ENCODE peak calls at places on chromosomes 16 and 17, in seven cellular contexts. F is psoas muscle, T is lower lobe of right lung, M is lung, L is A549, U is stomach, X is esophagus muscularis mucosa. B is an unnamed sample.
A peak's percentile ranks its signal among the peaks of the same experiment; 100 is the strongest.

GRCh38 chr16:10749680-10750035 is 6.0 kb downstream of the NUBP1 start:
- DNase-seq in U (no peak), F (no peak), L (no peak), M (no peak), T (no peak), X (no peak), B (no peak)

GRCh38 chr17:61904094-61904710 is 23.6 kb downstream of the INTS2 start:
- DNase-seq in T (no peak), F (no peak), X (no peak), U (no peak), M (no peak), L (no peak), B (no peak)

GRCh38 chr17:73705594-73705993 is 61.3 kb upstream of the SDK2 start:
- DNase-seq in T (no peak), L (peak; percentile 28), U (no peak), F (peak; percentile 20), X (no peak), M (peak; percentile 33), B (no peak)

GRCh38 chr17:15966183-15966878 is 21.4 kb downstream of the ADORA2B start:
- DNase-seq in U (peak; percentile 72), T (peak; percentile 89), F (no peak), M (peak; percentile 80), X (no peak), L (no peak), B (no peak)

GRCh38 chr17:2594657-2595085 is 1.2 kb downstream of the PAFAH1B1 start:
- DNase-seq in M (no peak), U (no peak), L (no peak), F (no peak), T (no peak), X (no peak), B (no peak)

GRCh38 chr16:69926241-69926640 is 24.9 kb upstream of the CLEC18A start:
- DNase-seq in X (no peak), F (no peak), T (no peak), M (no peak), L (no peak), U (no peak), B (no peak)

GRCh38 chr16:11585460-11586374 is 1.0 kb downstream of the LITAF start:
- DNase-seq in F (no peak), X (no peak), L (no peak), U (peak; percentile 42), T (peak; percentile 56), M (no peak), B (peak; percentile 64)

GRCh38 chr16:66109677-66110076 is 256.8 kb upstream of the CDH5 start:
- DNase-seq in F (no peak), X (no peak), U (no peak), L (no peak), T (no peak), M (no peak), B (no peak)

GRCh38 chr17:7982666-7983065 is 19.7 kb upstream of the GUCY2D start:
- DNase-seq in L (no peak), T (no peak), U (no peak), M (no peak), X (no peak), F (no peak), B (peak; percentile 3)

GRCh38 chr16:9824191-9824590 is 358.0 kb downstream of the GRIN2A start:
- DNase-seq in T (no peak), L (no peak), X (peak; percentile 90), M (no peak), U (no peak), F (no peak), B (no peak)

GRCh38 chr17:29347831-29348281 is 42.3 kb upstream of the TAOK1 start:
- DNase-seq in L (no peak), T (no peak), X (no peak), F (no peak), U (no peak), M (no peak), B (no peak)

GRCh38 chr16:12675852-12676251 is 127.8 kb downstream of the CPPED1 start:
- DNase-seq in T (no peak), F (no peak), X (no peak), U (no peak), M (no peak), L (peak; percentile 18), B (no peak)

GRCh38 chr17:79919164-79919585 is 79.9 kb upstream of the CBX4 start:
- DNase-seq in T (peak; percentile 95), L (peak; percentile 81), U (peak; percentile 99), X (no peak), M (peak; percentile 93), F (peak; percentile 88), B (peak; percentile 98)

GRCh38 chr17:58487589-58488427 is at the start of gene HSF5:
- DNase-seq in U (peak; percentile 36), F (peak; percentile 28), M (no peak), T (peak; percentile 72), X (peak; percentile 74), L (no peak), B (peak; percentile 38)

GRCh38 chr16:83615553-83615952 is 192.2 kb upstream of the HSBP1 start:
- DNase-seq in U (no peak), T (no peak), M (no peak), F (no peak), L (no peak), X (peak; percentile 7), B (no peak)

GRCh38 chr17:18033442-18034099 is 5.4 kb downstream of the ATPAF2 start:
- DNase-seq in T (no peak), X (no peak), F (no peak), U (peak; percentile 53), M (peak; percentile 62), L (peak; percentile 86), B (no peak)

GRCh38 chr17:83055911-83056582 is 23.4 kb upstream of the METRNL start:
- DNase-seq in U (peak; percentile 21), F (no peak), M (no peak), L (peak; percentile 41), X (no peak), T (no peak), B (peak; percentile 40)

GRCh38 chr17:70084476-70084875 is 9.5 kb downstream of the KCNJ16 start:
- DNase-seq in F (no peak), T (no peak), L (no peak), X (no peak), U (no peak), M (no peak), B (no peak)

GRCh38 chr16:51549836-51550235 is 398.8 kb upstream of the SALL1 start:
- DNase-seq in F (no peak), L (no peak), U (no peak), X (peak; percentile 17), T (no peak), M (no peak), B (no peak)

GRCh38 chr17:77404812-77405581 is 264.2 kb downstream of the SEC14L1 start:
- DNase-seq in M (peak; percentile 64), U (peak; percentile 56), F (no peak), X (no peak), T (peak; percentile 76), L (no peak), B (peak; percentile 63)

GRCh38 chr17:66331038-66331816 is 28.8 kb downstream of the PRKCA start:
- DNase-seq in F (no peak), U (no peak), M (no peak), X (no peak), L (no peak), T (no peak), B (no peak)

GRCh38 chr17:63189930-63190329 is 223.9 kb downstream of the TANC2 start:
- DNase-seq in X (no peak), U (no peak), F (no peak), T (no peak), M (no peak), L (no peak), B (no peak)

GRCh38 chr16:10312023-10312422 is 73.8 kb upstream of the ATF7IP2 start:
- DNase-seq in F (no peak), X (no peak), T (no peak), M (no peak), U (peak; percentile 11), L (no peak), B (no peak)

GRCh38 chr17:32518856-32519768 is 32.3 kb downstream of the CDK5R1 start:
- DNase-seq in L (no peak), X (no peak), T (peak; percentile 56), U (peak; percentile 63), F (peak; percentile 34), M (no peak), B (peak; percentile 48)

GRCh38 chr17:72462814-72463213 is 342.0 kb downstream of the SOX9 start:
- DNase-seq in X (no peak), F (no peak), M (no peak), L (no peak), T (no peak), U (no peak), B (no peak)
- TF ChIP-seq CTCF in X (no peak), F (no peak), M (no peak), L (no peak), T (no peak), U (no peak), B (no peak)

GRCh38 chr16:81752876-81753227 is 26.2 kb upstream of the PLCG2 start:
- DNase-seq in M (no peak), T (no peak), U (no peak), F (no peak), L (no peak), X (no peak), B (no peak)
- H3K27ac ChIP-seq in M (no peak overlapping the region), T (peak overlapping the region; percentile 83), U (peak overlapping the region; percentile 81), F (no peak overlapping the region), L (no peak overlapping the region), X (no peak overlapping the region), B (no peak overlapping the region)

GRCh38 chr17:39688945-39689344 is 1.1 kb upstream of the PGAP3 start:
- DNase-seq in F (no peak), T (no peak), U (no peak), L (no peak), M (no peak), X (no peak), B (peak; percentile 36)
- H3K4me3 ChIP-seq in F (peak overlapping the region; percentile 90), T (peak overlapping the region; percentile 71), U (no peak overlapping the region), L (peak overlapping the region; percentile 61), M (no peak overlapping the region), X (no peak overlapping the region), B (no peak overlapping the region)

DNA sequence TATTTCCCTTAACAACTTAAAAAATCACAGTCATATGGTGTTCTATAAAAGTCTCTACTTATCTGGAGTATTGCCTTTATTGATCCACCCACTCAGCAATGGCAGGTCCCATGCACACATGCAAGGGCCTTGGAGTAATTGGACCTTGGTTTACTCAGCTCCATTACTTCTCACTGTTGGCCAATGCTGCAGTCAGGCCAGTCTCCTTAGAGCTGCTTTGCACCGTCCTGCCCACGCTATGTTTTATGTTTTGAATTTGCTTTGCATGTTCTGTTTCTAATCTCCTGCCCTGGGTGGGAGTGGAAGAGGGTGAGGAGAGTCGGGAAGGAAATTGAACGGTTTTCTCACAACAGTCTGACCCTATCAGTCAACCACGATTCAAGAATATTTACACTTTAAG is 23.6 kb downstream of the ARHGAP44 start:
- DNase-seq in F (no peak), T (no peak), M (no peak), L (no peak), X (no peak), U (no peak), B (no peak)
- TF ChIP-seq CTCF in F (no peak), T (no peak), M (no peak), L (no peak), X (no peak), U (no peak), B (no peak)

DNA sequence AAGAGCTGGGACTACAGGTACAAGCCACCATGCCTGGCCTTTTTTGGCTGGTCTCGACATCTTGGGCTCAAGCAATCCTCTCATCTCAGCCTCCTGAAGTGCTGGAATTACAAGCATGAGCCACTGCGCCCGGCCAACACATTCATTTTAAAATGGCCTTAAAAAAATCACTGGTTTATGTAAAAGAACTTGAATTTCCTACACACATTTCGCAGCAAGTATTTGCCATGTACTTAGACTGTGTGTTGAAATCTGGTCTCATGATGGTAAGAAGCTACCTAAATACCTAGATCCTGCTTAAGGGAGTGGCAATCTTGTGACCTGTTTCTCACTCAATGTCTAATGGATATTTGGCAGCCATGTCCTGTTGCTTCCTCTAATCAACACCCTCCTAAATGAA is 8.5 kb upstream of the CYTH1 start:
- DNase-seq in F (no peak), X (no peak), T (peak; percentile 45), M (no peak), U (no peak), L (no peak), B (no peak)
- H3K27ac ChIP-seq in F (no peak overlapping the region), X (peak overlapping the region; percentile 63), T (peak overlapping the region; percentile 80), M (no peak overlapping the region), U (peak overlapping the region; percentile 75), L (no peak overlapping the region), B (no peak overlapping the region)